ENCODE peak calls at places on chromosomes 4 and X, in four cellular contexts. V is activated CD4-positive, alpha-beta T cell treated with anti-CD3 and anti-CD28 coated beads for 4 hours; G is sciatic nerve; N is T-helper 2 cell. Q is an unnamed sample.

GRCh38 chr4:112060212-112060611 is 85.0 kb upstream of the FAM241A start:
- DNase-seq in V (no peak), G (no peak), N (no peak), Q (no peak)

GRCh38 chr4:168654206-168655174 is 157.6 kb downstream of the PALLD start:
- DNase-seq in V (no peak), G (no peak), N (no peak), Q (peak)

GRCh38 chr4:105594094-105595010 is 41.9 kb downstream of the ARHGEF38 start:
- DNase-seq in V (no peak), G (no peak), N (peak), Q (no peak)

GRCh38 chr4:103429283-103429682 is 231.1 kb upstream of the CENPE start:
- DNase-seq in V (no peak), G (no peak), N (peak), Q (no peak)

GRCh38 chrX:148601034-148601433 is 100.6 kb downstream of the AFF2 start:
- DNase-seq in V (no peak), G (no peak), N (no peak), Q (no peak)

GRCh38 chr4:143424276-143424675 is 87.6 kb downstream of the GAB1 start:
- DNase-seq in V (no peak), G (no peak), N (no peak), Q (no peak)

GRCh38 chr4:48778431-48779094 is 1.5 kb downstream of the FRYL start:
- DNase-seq in V (peak), G (no peak), N (peak), Q (no peak)

GRCh38 chr4:55173580-55173979 is 48.2 kb upstream of the KDR start:
- DNase-seq in V (no peak), G (no peak), N (no peak), Q (no peak)

GRCh38 chr4:103002551-103002950 is 17.0 kb downstream of the SLC9B1 start:
- DNase-seq in V (no peak), G (no peak), N (no peak), Q (no peak)

GRCh38 chr4:3630934-3631585 is 98.8 kb upstream of the LRPAP1 start:
- DNase-seq in V (no peak), G (no peak), N (no peak), Q (peak)

GRCh38 chr4:98577956-98578355 is 80.5 kb downstream of the TSPAN5 start:
- DNase-seq in V (no peak), G (no peak), N (no peak), Q (no peak)

GRCh38 chrX:13059676-13060499 is 15.5 kb upstream of the FAM9C start:
- DNase-seq in V (no peak), G (no peak), N (no peak), Q (no peak)

GRCh38 chr4:112114452-112114851 is 30.8 kb upstream of the FAM241A start:
- DNase-seq in V (no peak), G (no peak), N (no peak), Q (no peak)

GRCh38 chr4:88830576-88830975 is 132.9 kb upstream of the NAP1L5 start:
- DNase-seq in V (no peak), G (no peak), N (no peak), Q (no peak)

GRCh38 chr4:51998837-51999236 is 21.3 kb downstream of the LRRC66 start:
- DNase-seq in V (no peak), G (no peak), N (no peak), Q (no peak)

GRCh38 chr4:127965803-127966175 is 583 bp downstream of the ABHD18 start:
- DNase-seq in V (peak), G (no peak), N (peak), Q (peak)

GRCh38 chrX:34656842-34657780 is at the start of gene TMEM47:
- DNase-seq in V (no peak), G (peak), N (peak), Q (peak)

GRCh38 chr4:148442830-148443549 is 776 bp upstream of the NR3C2 start:
- DNase-seq in V (no peak), G (no peak), N (peak), Q (no peak)

GRCh38 chr4:75004755-75005668 is 72.1 kb downstream of the PARM1 start:
- DNase-seq in V (no peak), G (no peak), N (no peak), Q (peak)

GRCh38 chr4:53459548-53459947 is 82.1 kb downstream of the FIP1L1 start:
- DNase-seq in V (no peak), G (no peak), N (no peak), Q (no peak)

GRCh38 chrX:41912922-41913321 is 10.4 kb downstream of the CASK start:
- DNase-seq in V (no peak), G (no peak), N (no peak), Q (no peak)

GRCh38 chr4:128590034-128590740 is 219.3 kb upstream of the JADE1 start:
- DNase-seq in V (no peak), G (no peak), N (no peak), Q (no peak)

GRCh38 chrX:78199851-78200250 is 60.4 kb upstream of the TAF9B start:
- DNase-seq in V (peak), G (no peak), N (peak), Q (no peak)

GRCh38 chr4:185966549-185966948 is 102.4 kb upstream of the TLR3 start:
- DNase-seq in V (no peak), G (no peak), N (no peak), Q (no peak)

GRCh38 chrX:29858714-29859113 is 356.6 kb upstream of the MAGEB2 start:
- DNase-seq in V (no peak), G (no peak), N (no peak), Q (no peak)

GRCh38 chr4:22410645-22411247 is 105.1 kb downstream of the ADGRA3 start:
- DNase-seq in V (no peak), G (no peak), N (peak), Q (no peak)

GRCh38 chr4:26022346-26022891 is 108.4 kb downstream of the SMIM20 start:
- DNase-seq in V (no peak), G (no peak), N (no peak), Q (peak)

GRCh38 chr4:3531306-3531886 is 826 bp downstream of the LRPAP1 start:
- DNase-seq in V (no peak), G (no peak), N (no peak), Q (peak)

GRCh38 chr4:16969696-16970135 is 71.3 kb upstream of the LDB2 start:
- DNase-seq in V (no peak), G (peak), N (no peak), Q (no peak)

GRCh38 chrX:133297284-133297683 is 79.1 kb upstream of the TFDP3 start:
- DNase-seq in V (no peak), G (no peak), N (no peak), Q (no peak)

GRCh38 chr4:81470456-81471327 is 1.0 kb downstream of the RASGEF1B start:
- DNase-seq in V (peak), G (peak), N (peak), Q (peak)

GRCh38 chr4:140300271-140300970 is 73.0 kb upstream of the SCOC start:
- DNase-seq in V (no peak), G (no peak), N (no peak), Q (no peak)

GRCh38 chr4:163866728-163867313 is 372.3 kb downstream of the TMA16 start:
- DNase-seq in V (no peak), G (no peak), N (peak), Q (no peak)

GRCh38 chr4:48237996-48238645 is 31.5 kb downstream of the TEC start:
- DNase-seq in V (no peak), G (no peak), N (no peak), Q (no peak)

GRCh38 chr4:13523105-13523477 is 21.2 kb downstream of the NKX3-2 start:
- DNase-seq in V (no peak), G (no peak), N (no peak), Q (no peak)

GRCh38 chr4:7291372-7292135 is 99.2 kb downstream of the SORCS2 start:
- DNase-seq in V (no peak), G (peak), N (no peak), Q (no peak)